ENCODE peak calls at places on chromosomes 2 and 18, in nine cellular contexts. U is stimulated activated CD8-positive, alpha-beta memory T cell treated with anti-CD3 and anti-CD28 coated beads, Interleukin-2, amount 100 ng/mL, for 1 hour; W is activated CD4-positive, alpha-beta T cell treated with anti-CD3 and anti-CD28 coated beads for 36 hours; L is fibroblast of lung; O is EL; X is mucosa of gallbladder; C is DMS 273 treated with DMSO at 0.1 percent for 48 hours; J is IMR-90; M is stimulated activated CD4-positive, alpha-beta T cell treated with anti-CD3 and anti-CD28 coated beads, Interleukin-2, amount 100 ng/mL, for 24 hours. P is an unnamed sample.

GRCh38 chr2:163213699-163214098 is 375.1 kb upstream of the KCNH7 start:
- DNase-seq in U (no peak), W (no peak), L (peak), O (peak), X (no peak), C (no peak), J (peak), M (no peak), P (no peak)

GRCh38 chr18:24631238-24632025 is 171.0 kb downstream of the HRH4 start:
- DNase-seq in U (no peak), W (peak), L (peak), O (no peak), X (no peak), C (peak), J (peak), M (no peak), P (no peak)

GRCh38 chr2:181396575-181397062 is 60.6 kb upstream of the ITGA4 start:
- DNase-seq in U (no peak), W (no peak), L (peak), O (peak), X (no peak), C (no peak), J (no peak), M (no peak), P (no peak)

GRCh38 chr2:142058149-142058548 is 72.7 kb downstream of the LRP1B start:
- DNase-seq in U (no peak), W (no peak), L (no peak), O (no peak), X (no peak), C (no peak), J (no peak), M (no peak), P (no peak)

GRCh38 chr2:189648846-189649529 is 12.3 kb upstream of the ASNSD1 start:
- DNase-seq in U (no peak), W (no peak), L (peak), O (peak), X (no peak), C (no peak), J (peak), M (no peak), P (no peak)

GRCh38 chr2:44342854-44343253 is 18.4 kb downstream of the PREPL start:
- DNase-seq in U (no peak), W (peak), L (no peak), O (no peak), X (no peak), C (no peak), J (peak), M (no peak), P (no peak)

GRCh38 chr2:85744771-85745601 is 8.8 kb upstream of the ATOH8 start:
- DNase-seq in U (no peak), W (no peak), L (peak), O (peak), X (no peak), C (peak), J (peak), M (no peak), P (no peak)

GRCh38 chr2:148132400-148132799 is 111.5 kb downstream of the MBD5 start:
- DNase-seq in U (no peak), W (no peak), L (peak), O (peak), X (no peak), C (no peak), J (peak), M (no peak), P (no peak)

GRCh38 chr2:165572155-165572554 is 102.7 kb downstream of the CSRNP3 start:
- DNase-seq in U (no peak), W (no peak), L (peak), O (no peak), X (no peak), C (peak), J (no peak), M (no peak), P (no peak)

GRCh38 chr2:182379235-182379634 is 47.6 kb downstream of the PDE1A start:
- DNase-seq in U (no peak), W (no peak), L (peak), O (no peak), X (no peak), C (peak), J (peak), M (no peak), P (no peak)

GRCh38 chr2:225074366-225074765 is 32.1 kb upstream of the DOCK10 start:
- DNase-seq in U (no peak), W (no peak), L (no peak), O (no peak), X (no peak), C (no peak), J (no peak), M (no peak), P (no peak)

GRCh38 chr2:47539228-47539627 is 136.3 kb downstream of the MSH2 start:
- DNase-seq in U (no peak), W (no peak), L (no peak), O (no peak), X (no peak), C (no peak), J (no peak), M (no peak), P (no peak)

GRCh38 chr2:56287974-56288373 is 104.2 kb downstream of the CCDC85A start:
- DNase-seq in U (no peak), W (no peak), L (peak), O (peak), X (no peak), C (no peak), J (no peak), M (no peak), P (no peak)

GRCh38 chr18:54906636-54907180 is 52.6 kb downstream of the CCDC68 start:
- DNase-seq in U (no peak), W (no peak), L (peak), O (no peak), X (no peak), C (no peak), J (peak), M (no peak), P (no peak)

GRCh38 chr18:35141567-35142269 is 99.1 kb upstream of the ZNF397 start:
- DNase-seq in U (no peak), W (no peak), L (no peak), O (no peak), X (no peak), C (no peak), J (no peak), M (no peak), P (no peak)

GRCh38 chr2:202033317-202034248 is at the start of gene FZD7:
- DNase-seq in U (peak), W (peak), L (peak), O (peak), X (peak), C (peak), J (peak), M (peak), P (peak)

GRCh38 chr18:21341141-21341540 is 99.1 kb downstream of the GREB1L start:
- DNase-seq in U (no peak), W (no peak), L (peak), O (peak), X (no peak), C (no peak), J (no peak), M (no peak), P (no peak)

GRCh38 chr18:4016391-4017049 is 438.6 kb downstream of the DLGAP1 start:
- DNase-seq in U (no peak), W (peak), L (peak), O (no peak), X (no peak), C (no peak), J (no peak), M (no peak), P (no peak)

GRCh38 chr2:196729418-196729817 is 70.1 kb downstream of the GTF3C3 start:
- DNase-seq in U (no peak), W (no peak), L (no peak), O (no peak), X (peak), C (no peak), J (no peak), M (no peak), P (no peak)

GRCh38 chr18:3758531-3758930 is 308.6 kb downstream of the TGIF1 start:
- DNase-seq in U (no peak), W (no peak), L (peak), O (peak), X (no peak), C (no peak), J (peak), M (no peak), P (no peak)

GRCh38 chr2:181955010-181955409 is 30.6 kb upstream of the PPP1R1C start:
- DNase-seq in U (no peak), W (no peak), L (peak), O (peak), X (no peak), C (no peak), J (peak), M (no peak), P (no peak)

GRCh38 chr18:58785171-58785805 is 79.4 kb upstream of the ZNF532 start:
- DNase-seq in U (no peak), W (no peak), L (peak), O (peak), X (peak), C (no peak), J (peak), M (no peak), P (no peak)

P was measured in activated CD4-positive, CD25-positive, alpha-beta regulatory T cell.